ENCODE peak calls at places on chromosomes 2 and 18, in four cellular contexts. V is HFFc6, X is cardiac fibroblast, H is AG04449. E is an unnamed sample.

GRCh38 chr2:219551863-219552381 is 8.1 kb downstream of the TMEM198 start:
- DNase-seq in X (peak), V (no peak), H (no peak), E (no peak)

GRCh38 chr2:168564641-168565040 is 108.6 kb downstream of the CERS6 start:
- DNase-seq in H (no peak), X (peak), V (no peak), E (no peak)

GRCh38 chr2:179917272-179917671 is 55.9 kb upstream of the ZNF385B start:
- DNase-seq in H (no peak), X (peak), V (peak), E (peak)

GRCh38 chr2:27916293-27917015 is 25.9 kb downstream of the BABAM2 start:
- DNase-seq in X (no peak), H (no peak), V (no peak), E (no peak)

GRCh38 chr2:38592951-38593350 is 9.8 kb downstream of the HNRNPLL start:
- DNase-seq in X (peak), H (no peak), V (no peak), E (no peak)

GRCh38 chr2:47842846-47843245 is 59.9 kb downstream of the MSH6 start:
- DNase-seq in H (no peak), V (peak), X (peak), E (no peak)

GRCh38 chr18:12598181-12598921 is 59.6 kb downstream of the SPIRE1 start:
- DNase-seq in V (peak), X (peak), H (no peak), E (peak)

GRCh38 chr2:45030553-45030952 is 21.3 kb upstream of the SIX2 start:
- DNase-seq in H (no peak), V (no peak), X (no peak), E (no peak)

GRCh38 chr2:209771474-209772292 is at the start of gene UNC80:
- DNase-seq in H (no peak), X (peak), V (no peak), E (no peak)

GRCh38 chr18:48002933-48003365 is 72.5 kb upstream of the SMAD2 start:
- DNase-seq in H (no peak), V (peak), X (peak), E (peak)

GRCh38 chr2:85235281-85235680 is 92.5 kb downstream of the TGOLN2 start:
- DNase-seq in H (no peak), V (no peak), X (no peak), E (no peak)

GRCh38 chr2:10288606-10289005 is 14.1 kb upstream of the HPCAL1 start:
- DNase-seq in V (no peak), H (no peak), X (no peak), E (no peak)

GRCh38 chr2:208906330-208906729 is 499.7 kb downstream of the PTH2R start:
- DNase-seq in V (no peak), H (no peak), X (no peak), E (no peak)

GRCh38 chr2:84458436-84459027 is 548 bp downstream of the SUCLG1 start:
- DNase-seq in X (peak), H (no peak), V (no peak), E (peak)

GRCh38 chr2:188975497-188976102 is 1.4 kb downstream of the COL3A1 start:
- DNase-seq in X (peak), V (peak), H (peak), E (no peak)

GRCh38 chr2:12728221-12728777 is 11.6 kb downstream of the TRIB2 start:
- DNase-seq in V (no peak), H (no peak), X (no peak), E (peak)

GRCh38 chr2:26805241-26805676 is 19.4 kb downstream of the CENPA start:
- DNase-seq in V (peak), H (peak), X (peak), E (no peak)

GRCh38 chr18:75214766-75215515 is 4.3 kb downstream of the TSHZ1 start:
- DNase-seq in H (no peak), X (no peak), V (no peak), E (no peak)

GRCh38 chr2:145751634-145752033 is 1231.7 kb upstream of the ZEB2 start:
- DNase-seq in X (peak), H (no peak), V (peak), E (peak)

GRCh38 chr2:33229646-33230045 is 246.8 kb upstream of the RASGRP3 start:
- DNase-seq in X (peak), V (no peak), H (no peak), E (no peak)

GRCh38 chr2:144354953-144355352 is 165.0 kb downstream of the ZEB2 start:
- DNase-seq in V (no peak), X (peak), H (no peak), E (no peak)

GRCh38 chr2:159249955-159250723 is 36.4 kb downstream of the WDSUB1 start:
- DNase-seq in H (peak), X (peak), V (peak), E (peak)

GRCh38 chr18:21191596-21192307 is 50.3 kb upstream of the GREB1L start:
- DNase-seq in H (no peak), X (peak), V (peak), E (peak)
- TF ChIP-seq CTCF in H (peak), X (peak), V (peak), E (peak)

DNA sequence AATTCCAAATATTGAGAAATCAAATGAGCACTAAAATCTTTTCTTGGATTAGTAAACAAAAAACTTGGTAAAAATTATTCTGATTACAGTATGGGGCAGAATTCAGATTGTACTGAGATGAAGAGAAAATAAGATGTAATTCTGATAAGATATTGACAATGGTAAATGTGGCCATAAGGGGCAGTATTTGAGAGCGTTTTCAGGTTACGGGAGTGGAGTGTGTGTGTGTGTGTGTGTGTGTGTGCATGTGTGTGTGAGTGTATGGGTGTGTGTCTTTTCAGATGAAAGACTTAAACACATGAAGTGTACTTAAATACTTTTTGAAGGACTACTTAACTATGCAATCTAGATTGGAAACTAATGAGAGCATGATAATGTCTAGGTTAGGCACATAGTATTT is 217.8 kb upstream of the ITGA4 start:
- DNase-seq in V (no peak), H (no peak), X (peak), E (peak)
- TF ChIP-seq CTCF in V (no peak), H (no peak), X (no peak), E (peak)

GRCh38 chr18:11154369-11154982 is 5.1 kb upstream of the PIEZO2 start:
- DNase-seq in X (peak), H (no peak), V (peak), E (peak)
- TF ChIP-seq CTCF in X (peak), H (peak), V (peak), E (no peak)

GRCh38 chr2:1047485-1047884 is 96.8 kb downstream of the SNTG2 start:
- DNase-seq in V (peak), H (no peak), X (peak), E (peak)
- TF ChIP-seq CTCF in V (peak), H (no peak), X (peak), E (peak)

GRCh38 chr2:81093031-81093430 is 788.5 kb upstream of the LRRTM1 start:
- DNase-seq in X (no peak), V (no peak), H (no peak), E (no peak)

DNA sequence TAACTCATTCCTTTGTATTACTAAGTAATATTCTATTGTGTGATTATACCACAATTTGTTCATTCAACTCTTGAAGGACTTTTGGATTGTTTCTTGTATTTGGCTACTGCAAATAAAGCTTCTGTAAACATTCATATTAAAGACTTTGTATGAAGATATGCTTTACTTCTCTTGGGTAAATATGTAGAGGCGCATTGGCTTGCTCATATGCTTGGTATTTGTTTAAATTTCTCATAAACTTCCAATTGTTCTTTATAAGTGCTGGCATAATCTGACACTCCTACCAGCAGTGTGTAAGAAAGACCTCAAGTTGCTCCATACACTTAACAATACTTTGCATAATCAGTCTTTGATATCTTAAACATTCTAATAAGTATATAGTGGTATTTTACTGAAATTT is 792.8 kb upstream of the LRRTM1 start:
- DNase-seq in H (no peak), V (no peak), X (no peak), E (no peak)
- TF ChIP-seq CTCF in H (no peak), V (no peak), X (no peak), E (no peak)

GRCh38 chr2:65064728-65065552 is 8.7 kb downstream of the CEP68 start:
- DNase-seq in V (peak), H (peak), X (peak), E (peak)

GRCh38 chr2:65069425-65069824 is 13.2 kb downstream of the CEP68 start:
- DNase-seq in H (no peak), X (no peak), V (no peak), E (no peak)

GRCh38 chr2:65070856-65071255 is 14.6 kb downstream of the CEP68 start:
- DNase-seq in V (no peak), X (no peak), H (no peak), E (no peak)

GRCh38 chr2:65070172-65070830 is 14.1 kb downstream of the CEP68 start:
- DNase-seq in H (no peak), X (peak), V (peak), E (peak)

DNA sequence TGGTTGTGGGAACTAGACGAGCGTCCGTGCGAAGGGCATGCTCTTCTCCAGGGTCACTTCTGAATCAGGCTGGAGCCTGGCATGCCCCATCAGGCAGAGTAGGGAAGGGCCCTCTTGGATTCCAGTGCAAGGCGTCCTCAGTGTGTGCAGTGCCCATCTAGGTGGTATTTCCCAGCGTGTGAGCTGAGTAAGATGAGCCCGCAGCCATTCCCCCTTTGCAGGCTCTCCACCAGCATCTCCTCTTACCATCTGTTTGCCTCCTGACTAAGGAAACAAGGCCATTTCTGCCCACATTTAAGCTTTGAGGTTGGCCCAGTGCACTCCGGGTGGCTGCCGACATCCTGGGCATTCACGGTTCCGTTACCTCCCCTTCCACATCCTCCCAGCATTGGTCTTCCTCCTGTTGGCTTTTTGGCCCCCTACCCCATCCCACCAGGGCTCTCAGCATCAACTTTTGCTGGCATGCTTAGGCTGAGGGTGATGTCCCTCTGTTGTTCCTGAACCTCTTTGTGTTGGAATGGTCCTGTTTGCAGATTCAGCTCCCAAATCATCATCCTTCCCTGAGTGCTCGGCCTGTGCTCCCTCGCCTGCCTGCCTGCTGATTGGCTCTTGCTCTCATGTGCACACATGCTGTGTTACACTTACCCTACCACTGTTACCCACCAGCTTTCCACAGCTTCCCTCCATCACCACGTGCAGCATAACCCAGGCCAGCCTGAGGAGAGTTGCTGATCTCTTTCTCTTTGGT is 11.8 kb downstream of the CEP68 start:
- DNase-seq in V (no peak), H (no peak), X (no peak), E (no peak)
- TF ChIP-seq CTCF in V (no peak), H (no peak), X (no peak), E (no peak)

GRCh38 chr2:161223139-161223732 is 63.0 kb downstream of the TANK start:
- DNase-seq in X (peak), V (peak), H (no peak), E (peak)
- TF ChIP-seq CTCF in X (peak), V (peak), H (peak), E (peak)

DNA sequence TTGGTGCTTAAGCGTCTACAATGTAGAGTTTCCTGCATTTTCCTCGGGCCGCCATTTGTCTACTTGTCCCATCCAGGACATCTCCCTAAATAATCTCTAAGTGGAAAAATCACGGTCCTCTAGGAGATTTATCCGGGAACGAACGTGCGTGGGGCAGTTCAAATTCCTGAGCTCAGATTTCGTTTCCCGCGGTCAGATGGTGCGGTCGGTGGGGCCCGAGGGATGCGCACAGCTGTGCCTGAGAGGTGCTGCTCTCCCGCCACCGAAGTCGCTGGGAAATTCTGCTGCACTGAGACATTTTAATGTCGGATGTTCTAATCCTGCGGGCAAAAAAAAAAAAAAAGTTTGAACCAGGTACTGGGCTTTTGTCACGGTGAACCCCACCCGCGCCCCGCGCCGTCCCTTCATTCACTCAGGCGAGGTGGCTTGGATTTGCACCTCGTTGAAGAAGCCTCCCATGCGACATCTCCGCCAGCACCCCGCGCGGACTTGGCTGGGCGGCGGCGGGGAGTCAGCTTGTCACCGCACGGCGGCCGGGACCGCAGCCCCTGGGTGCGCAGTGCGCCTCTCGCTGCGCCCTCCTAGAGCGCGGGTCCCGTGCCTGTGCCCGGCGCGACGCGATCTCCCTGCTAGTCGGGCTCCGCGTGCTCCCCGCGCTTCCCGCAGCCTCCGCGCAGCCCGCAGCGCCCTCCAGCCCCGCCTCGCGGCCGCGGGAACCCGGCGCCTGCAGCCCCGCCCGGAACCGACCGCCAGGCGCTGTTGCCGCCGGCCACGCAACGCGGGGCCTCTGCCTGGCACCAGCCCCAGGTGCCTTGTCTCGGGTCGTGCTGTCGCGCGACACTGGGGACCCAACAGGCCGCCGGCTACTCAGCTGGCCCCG is 192.0 kb upstream of the TCF4 start:
- DNase-seq in X (peak), H (no peak), V (no peak), E (no peak)
- TF ChIP-seq CTCF in X (no peak), H (no peak), V (peak), E (no peak)

GRCh38 chr2:173400760-173401159 is 46.1 kb downstream of the CDCA7 start:
- DNase-seq in H (no peak), V (no peak), X (peak), E (peak)
- TF ChIP-seq CTCF in H (peak), V (peak), X (peak), E (peak)

GRCh38 chr2:53422979-53423378 is 344.6 kb upstream of the CHAC2 start:
- DNase-seq in X (peak), V (peak), H (no peak), E (peak)
- TF ChIP-seq CTCF in X (peak), V (peak), H (peak), E (peak)

E was measured in NB4.